ENCODE peak calls at places on chromosome 13, in seven cellular contexts. T is fibroblast of mammary gland; B is Panc1; X is hepatocyte; N is heart right ventricle; C is WERI-Rb-1; L is CD8-positive, alpha-beta T cell. W is an unnamed sample.

GRCh38 chr13:42377640-42378382 is 105.9 kb downstream of the AKAP11 start:
- DNase-seq in T (no peak), B (no peak), X (no peak), N (no peak), C (no peak), L (no peak), W (no peak)

GRCh38 chr13:19152403-19152802 is 29.2 kb downstream of the TUBA3C start:
- DNase-seq in T (no peak), B (no peak), X (no peak), N (no peak), C (no peak), L (no peak), W (no peak)

GRCh38 chr13:36685912-36686311 is 12.1 kb downstream of the SERTM1 start:
- DNase-seq in T (peak; percentile 86), B (no peak), X (no peak), N (no peak), C (no peak), L (no peak), W (peak; percentile 27)

GRCh38 chr13:99278199-99278598 is 20.0 kb upstream of the GPR18 start:
- DNase-seq in T (no peak), B (no peak), X (no peak), N (no peak), C (no peak), L (no peak), W (no peak)

GRCh38 chr13:29892149-29892548 is 41.7 kb upstream of the UBL3 start:
- DNase-seq in T (no peak), B (no peak), X (no peak), N (no peak), C (no peak), L (no peak), W (no peak)

GRCh38 chr13:111664696-111665095 is 344.3 kb downstream of the TEX29 start:
- DNase-seq in T (no peak), B (no peak), X (no peak), N (no peak), C (no peak), L (no peak), W (no peak)

GRCh38 chr13:98557934-98558630 is 18.8 kb downstream of the STK24 start:
- DNase-seq in T (peak; percentile 63), B (no peak), X (no peak), N (no peak), C (peak; percentile 53), L (no peak), W (no peak)

GRCh38 chr13:72565893-72566292 is 161.5 kb downstream of the MZT1 start:
- DNase-seq in T (peak; percentile 30), B (no peak), X (peak; percentile 72), N (no peak), C (no peak), L (no peak), W (no peak)

GRCh38 chr13:99986751-99987150 is 5.2 kb downstream of the ZIC2 start:
- DNase-seq in T (no peak), B (no peak), X (no peak), N (no peak), C (no peak), L (no peak), W (no peak)

GRCh38 chr13:75637101-75637774 is 1.1 kb downstream of the LMO7 start:
- DNase-seq in T (peak; percentile 37), B (no peak), X (no peak), N (no peak), C (no peak), L (no peak), W (no peak)

GRCh38 chr13:105202384-105202783 is 1333.1 kb downstream of the EFNB2 start:
- DNase-seq in T (peak; percentile 6), B (no peak), X (peak; percentile 54), N (no peak), C (peak; percentile 32), L (no peak), W (no peak)

GRCh38 chr13:26050568-26051230 is 1.1 kb downstream of the SHISA2 start:
- DNase-seq in T (no peak), B (no peak), X (peak; percentile 45), N (no peak), C (peak; percentile 91), L (no peak), W (no peak)
- TF ChIP-seq CTCF in T (no peak), B (peak; percentile 23), X (no peak), N (no peak), C (peak; percentile 67), L (no peak), W (no peak)

GRCh38 chr13:87678353-87678752 is 7.2 kb downstream of the SLITRK5 start:
- DNase-seq in T (no peak), B (no peak), X (no peak), N (no peak), C (no peak), L (no peak), W (no peak)

GRCh38 chr13:87677334-87678234 is 6.4 kb downstream of the SLITRK5 start:
- DNase-seq in T (no peak), B (no peak), X (peak; percentile 31), N (no peak), C (peak; percentile 66), L (no peak), W (no peak)

GRCh38 chr13:87675851-87676250 is 4.7 kb downstream of the SLITRK5 start:
- DNase-seq in T (no peak), B (no peak), X (no peak), N (no peak), C (no peak), L (no peak), W (no peak)

GRCh38 chr13:87676254-87677042 is 5.3 kb downstream of the SLITRK5 start:
- DNase-seq in T (no peak), B (no peak), X (no peak), N (no peak), C (no peak), L (no peak), W (no peak)

GRCh38 chr13:87677043-87677333 is 5.8 kb downstream of the SLITRK5 start:
- DNase-seq in T (no peak), B (no peak), X (peak; percentile 23), N (no peak), C (no peak), L (no peak), W (no peak)
- TF ChIP-seq CTCF in T (no peak), B (no peak), X (no peak), N (no peak), C (no peak), L (no peak), W (no peak)

GRCh38 chr13:90461398-90461797 is 886.1 kb upstream of the MIR17HG start:
- DNase-seq in T (no peak), B (no peak), X (no peak), N (no peak), C (no peak), L (no peak), W (no peak)

GRCh38 chr13:90453342-90453741 is 894.1 kb upstream of the MIR17HG start:
- DNase-seq in T (no peak), B (no peak), X (no peak), N (no peak), C (no peak), L (no peak), W (no peak)

GRCh38 chr13:90454002-90454636 is 893.4 kb upstream of the MIR17HG start:
- DNase-seq in T (peak; percentile 14), B (no peak), X (no peak), N (no peak), C (no peak), L (no peak), W (no peak)

GRCh38 chr13:90455861-90456260 is 891.6 kb upstream of the MIR17HG start:
- DNase-seq in T (peak; percentile 25), B (no peak), X (no peak), N (no peak), C (no peak), L (no peak), W (no peak)
- TF ChIP-seq CTCF in T (no peak), B (no peak), X (no peak), N (no peak), C (no peak), L (no peak), W (no peak)

DNA sequence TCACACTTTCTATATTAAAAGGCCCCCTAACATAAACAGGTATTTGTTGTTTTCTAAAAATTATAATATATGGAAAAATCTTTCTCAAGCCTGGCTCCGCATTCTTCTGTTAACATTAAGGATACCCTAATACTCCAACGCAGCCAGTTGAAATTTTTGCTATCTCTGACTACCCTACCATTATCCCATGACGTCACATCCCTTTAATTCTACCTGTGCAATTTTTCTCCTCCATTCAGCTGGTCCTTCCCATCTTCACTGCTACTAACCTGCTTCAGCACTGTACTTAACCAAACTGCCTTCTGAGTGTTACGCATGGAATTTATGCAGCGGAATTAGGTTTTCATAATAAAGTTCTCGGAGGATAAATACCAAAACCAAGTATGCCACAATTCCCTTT is 1.0 kb downstream of the MRPS31 start:
- DNase-seq in T (no peak), B (no peak), X (no peak), N (no peak), C (no peak), L (no peak), W (no peak)
- TF ChIP-seq CTCF in T (no peak), B (no peak), X (no peak), N (no peak), C (no peak), L (no peak), W (no peak)

GRCh38 chr13:51175639-51176038 is 46.6 kb upstream of the FAM124A start:
- DNase-seq in T (no peak), B (no peak), X (no peak), N (no peak), C (no peak), L (no peak), W (no peak)
- TF ChIP-seq CTCF in T (no peak), B (no peak), X (no peak), N (no peak), C (no peak), L (no peak), W (no peak)

GRCh38 chr13:46962286-46962941 is 65.6 kb upstream of the HTR2A start:
- DNase-seq in T (peak; percentile 89), B (no peak), X (no peak), N (no peak), C (no peak), L (no peak), W (no peak)
- TF ChIP-seq CTCF in T (peak; percentile 50), B (peak; percentile 18), X (peak; percentile 27), N (peak; percentile 12), C (peak; percentile 33), L (no peak), W (no peak)

GRCh38 chr13:71290963-71291937 is 575.8 kb downstream of the DACH1 start:
- DNase-seq in T (peak; percentile 58), B (peak; percentile 13), X (no peak), N (peak; percentile 55), C (no peak), L (peak; percentile 25), W (peak; percentile 26)

DNA sequence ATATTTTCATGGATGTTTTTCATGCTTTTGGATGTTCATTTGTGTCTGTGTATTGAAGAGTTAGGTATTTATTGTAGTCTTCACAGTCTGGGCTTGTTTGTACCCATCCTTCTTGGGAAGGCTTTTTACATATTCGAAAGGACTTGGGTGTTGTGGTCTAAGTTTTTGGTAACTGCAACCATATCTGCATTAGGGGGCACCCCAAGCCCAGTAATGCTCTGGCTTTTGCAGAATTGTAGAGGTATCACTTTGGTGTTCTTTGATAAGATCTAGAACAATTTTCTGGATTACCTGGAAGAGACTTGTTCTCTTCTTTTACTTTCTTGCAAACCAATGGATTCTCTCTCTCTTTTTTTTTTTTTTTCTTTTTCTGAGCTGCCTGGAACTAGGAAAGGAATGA is 581.3 kb downstream of the DACH1 start:
- DNase-seq in T (no peak), B (no peak), X (no peak), N (no peak), C (peak; percentile 14), L (no peak), W (no peak)
- TF ChIP-seq CTCF in T (no peak), B (no peak), X (peak; percentile 3), N (peak; percentile 31), C (no peak), L (no peak), W (no peak)

GRCh38 chr13:49869514-49869913 is 66.6 kb downstream of the SPRYD7 start:
- DNase-seq in T (peak; percentile 47), B (no peak), X (peak; percentile 19), N (no peak), C (peak; percentile 9), L (no peak), W (no peak)
- TF ChIP-seq CTCF in T (peak; percentile 44), B (peak; percentile 27), X (peak; percentile 21), N (peak; percentile 16), C (peak; percentile 31), L (no peak), W (no peak)